ENCODE peak calls at places on chromosomes 6 and 20, in six cellular contexts. J, O, I, X, D and T are unnamed samples.

GRCh38 chr20:13009682-13010406 is 1.1 kb downstream of the SPTLC3 start:
- DNase-seq in J (peak; percentile 65), O (no peak), I (no peak), X (peak; percentile 30), D (no peak), T (no peak)

GRCh38 chr6:15453186-15453585 is 207.3 kb downstream of the JARID2 start:
- DNase-seq in J (no peak), O (no peak), I (no peak), X (no peak), D (no peak), T (no peak)

GRCh38 chr6:3749991-3750323 is 1.6 kb downstream of the PXDC1 start:
- DNase-seq in J (peak; percentile 91), O (peak; percentile 71), I (peak; percentile 30), X (peak; percentile 78), D (peak; percentile 63), T (peak; percentile 34)

GRCh38 chr20:63475209-63475608 is 2.8 kb upstream of the KCNQ2 start:
- DNase-seq in J (no peak), O (no peak), I (peak; percentile 64), X (no peak), D (no peak), T (no peak)

GRCh38 chr20:9360427-9360826 is 154.0 kb upstream of the LAMP5 start:
- DNase-seq in J (no peak), O (no peak), I (no peak), X (no peak), D (no peak), T (no peak)

GRCh38 chr20:41050361-41051019 is 21.9 kb downstream of the TOP1 start:
- DNase-seq in J (no peak), O (no peak), I (peak; percentile 65), X (no peak), D (no peak), T (no peak)

GRCh38 chr6:30884521-30885480 is 482 bp downstream of the DDR1 start:
- DNase-seq in J (peak; percentile 80), O (peak; percentile 43), I (peak; percentile 77), X (peak; percentile 52), D (no peak), T (peak; percentile 74)

GRCh38 chr6:119453242-119453641 is 103.7 kb upstream of the MAN1A1 start:
- DNase-seq in J (no peak), O (no peak), I (no peak), X (no peak), D (no peak), T (no peak)

GRCh38 chr6:31402324-31403282 is 792 bp upstream of the MICA start:
- DNase-seq in J (peak; percentile 76), O (peak; percentile 37), I (no peak), X (peak; percentile 28), D (no peak), T (peak; percentile 72)

GRCh38 chr20:41058007-41058673 is 29.5 kb downstream of the TOP1 start:
- DNase-seq in J (no peak), O (no peak), I (no peak), X (no peak), D (no peak), T (no peak)

GRCh38 chr6:35298625-35299140 is 1.1 kb downstream of the DEF6 start:
- DNase-seq in J (peak; percentile 34), O (no peak), I (no peak), X (no peak), D (no peak), T (peak; percentile 48)

GRCh38 chr6:5723905-5724691 is 282.6 kb downstream of the NRN1 start:
- DNase-seq in J (no peak), O (no peak), I (no peak), X (no peak), D (no peak), T (no peak)

GRCh38 chr6:144064402-144064830 is 31.0 kb downstream of the SF3B5 start:
- DNase-seq in J (peak; percentile 70), O (peak; percentile 34), I (peak; percentile 76), X (peak; percentile 45), D (peak; percentile 67), T (peak; percentile 74)

GRCh38 chr6:144063246-144063743 is 32.1 kb downstream of the SF3B5 start:
- DNase-seq in J (no peak), O (no peak), I (peak; percentile 21), X (peak; percentile 40), D (no peak), T (peak; percentile 51)

GRCh38 chr6:144064831-144065668 is 30.3 kb downstream of the SF3B5 start:
- DNase-seq in J (no peak), O (no peak), I (no peak), X (peak; percentile 74), D (no peak), T (peak; percentile 70)

GRCh38 chr6:144062757-144063156 is 32.6 kb downstream of the SF3B5 start:
- DNase-seq in J (no peak), O (no peak), I (no peak), X (no peak), D (no peak), T (no peak)

GRCh38 chr6:144063744-144064401 is 31.5 kb downstream of the SF3B5 start:
- DNase-seq in J (peak; percentile 82), O (peak; percentile 93), I (peak; percentile 94), X (peak; percentile 95), D (peak; percentile 96), T (peak; percentile 98)
- TF ChIP-seq POLR2A in J (peak; percentile 76), O (no peak), I (peak; percentile 90), X (peak; percentile 93), D (peak; percentile 90), T (peak; percentile 99)

GRCh38 chr6:93447874-93448273 is 28.5 kb upstream of the EPHA7 start:
- DNase-seq in J (no peak), O (no peak), I (no peak), X (no peak), D (no peak), T (no peak)
- TF ChIP-seq CTCF in J (peak; percentile 17), O (no peak), I (no peak), X (no peak), D (no peak), T (peak; percentile 34)

DNA sequence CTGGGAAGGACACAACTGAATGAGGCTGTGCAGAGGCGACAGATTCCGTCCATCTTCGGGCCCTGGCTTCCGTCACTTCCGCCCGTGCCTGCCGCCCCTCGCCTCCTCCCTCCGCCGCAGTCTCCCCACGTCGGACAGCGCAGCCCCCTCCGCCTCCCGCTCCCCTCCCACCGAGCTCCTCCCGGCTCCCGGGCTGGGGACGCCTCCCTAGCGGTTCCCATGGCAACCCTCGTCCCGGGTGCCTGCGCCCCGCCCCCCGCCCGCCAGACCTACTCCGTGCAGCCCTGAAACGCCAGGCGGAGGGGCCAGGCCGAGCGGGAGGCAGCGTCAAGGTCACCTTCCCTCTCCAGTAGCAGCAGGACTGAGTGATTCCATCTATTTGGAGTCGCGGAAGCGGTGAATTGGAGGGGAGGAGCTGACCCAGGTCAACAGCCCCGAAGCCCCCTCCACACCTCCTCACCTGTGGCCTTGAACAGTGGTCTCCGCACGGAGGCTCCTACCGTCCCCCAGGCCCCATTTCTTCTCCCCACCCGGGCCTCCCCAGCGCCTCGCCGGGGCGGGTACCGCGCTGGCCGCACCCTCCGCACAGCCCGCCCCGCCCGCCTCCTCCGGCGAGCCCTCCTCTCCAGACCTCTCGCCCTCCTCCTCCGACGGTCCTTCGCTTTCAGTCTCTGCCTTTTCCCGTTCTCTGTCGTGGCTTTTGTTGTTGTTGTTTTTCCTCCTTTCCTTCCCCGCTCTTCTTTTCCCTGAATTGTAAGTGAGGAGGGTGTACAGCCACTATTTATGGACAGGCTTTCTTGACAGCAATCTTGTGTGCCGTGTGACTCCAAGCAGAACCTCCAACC is 951 bp downstream of the NRSN2 start:
- DNase-seq in J (peak; percentile 98), O (peak; percentile 85), I (peak; percentile 98), X (peak; percentile 87), D (peak; percentile 84), T (peak; percentile 73)
- TF ChIP-seq POLR2A in J (peak; percentile 48), O (no peak), I (peak; percentile 85), X (peak; percentile 58), D (peak; percentile 9), T (peak; percentile 32)

GRCh38 chr6:39088331-39088730 is 26.7 kb downstream of the SAYSD1 start:
- DNase-seq in J (no peak), O (no peak), I (peak; percentile 43), X (peak; percentile 48), D (peak; percentile 32), T (no peak)
- TF ChIP-seq CTCF in J (peak; percentile 40), O (peak; percentile 23), I (peak; percentile 38), X (peak; percentile 45), D (peak; percentile 21), T (peak; percentile 33)

DNA sequence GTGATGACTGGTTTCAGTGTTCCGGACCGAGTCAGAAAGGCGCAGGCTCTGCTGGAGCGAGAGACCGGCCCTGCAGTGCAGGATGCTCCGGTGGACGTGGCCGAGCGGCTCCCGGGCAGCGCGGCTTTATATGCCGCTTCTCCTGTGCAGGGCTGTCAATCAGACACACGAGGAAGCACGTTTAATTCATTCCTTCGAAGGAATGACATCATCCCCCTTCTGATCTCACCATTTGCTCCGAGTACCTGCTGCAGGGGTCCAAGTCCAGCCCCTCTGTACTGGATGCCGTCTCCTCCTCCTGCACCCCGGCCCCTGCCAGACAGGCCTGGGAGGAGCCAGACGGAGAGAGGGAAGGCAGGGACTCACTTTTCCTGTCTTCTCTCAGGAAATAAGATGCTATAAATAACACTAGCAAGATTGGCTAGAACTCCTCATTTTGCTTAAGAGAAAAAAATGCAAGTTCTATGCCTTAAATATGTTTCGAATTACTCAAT is at the start of gene THBS2:
- DNase-seq in J (peak; percentile 92), O (no peak), I (no peak), X (no peak), D (no peak), T (no peak)
- TF ChIP-seq POLR2A in J (peak; percentile 47), O (no peak), I (no peak), X (peak; percentile 29), D (peak; percentile 52), T (no peak)

GRCh38 chr6:159601211-159601610 is 91.8 kb downstream of the SOD2 start:
- DNase-seq in J (no peak), O (no peak), I (no peak), X (no peak), D (no peak), T (no peak)
- TF ChIP-seq CTCF in J (no peak), O (no peak), I (no peak), X (no peak), D (no peak), T (no peak)

DNA sequence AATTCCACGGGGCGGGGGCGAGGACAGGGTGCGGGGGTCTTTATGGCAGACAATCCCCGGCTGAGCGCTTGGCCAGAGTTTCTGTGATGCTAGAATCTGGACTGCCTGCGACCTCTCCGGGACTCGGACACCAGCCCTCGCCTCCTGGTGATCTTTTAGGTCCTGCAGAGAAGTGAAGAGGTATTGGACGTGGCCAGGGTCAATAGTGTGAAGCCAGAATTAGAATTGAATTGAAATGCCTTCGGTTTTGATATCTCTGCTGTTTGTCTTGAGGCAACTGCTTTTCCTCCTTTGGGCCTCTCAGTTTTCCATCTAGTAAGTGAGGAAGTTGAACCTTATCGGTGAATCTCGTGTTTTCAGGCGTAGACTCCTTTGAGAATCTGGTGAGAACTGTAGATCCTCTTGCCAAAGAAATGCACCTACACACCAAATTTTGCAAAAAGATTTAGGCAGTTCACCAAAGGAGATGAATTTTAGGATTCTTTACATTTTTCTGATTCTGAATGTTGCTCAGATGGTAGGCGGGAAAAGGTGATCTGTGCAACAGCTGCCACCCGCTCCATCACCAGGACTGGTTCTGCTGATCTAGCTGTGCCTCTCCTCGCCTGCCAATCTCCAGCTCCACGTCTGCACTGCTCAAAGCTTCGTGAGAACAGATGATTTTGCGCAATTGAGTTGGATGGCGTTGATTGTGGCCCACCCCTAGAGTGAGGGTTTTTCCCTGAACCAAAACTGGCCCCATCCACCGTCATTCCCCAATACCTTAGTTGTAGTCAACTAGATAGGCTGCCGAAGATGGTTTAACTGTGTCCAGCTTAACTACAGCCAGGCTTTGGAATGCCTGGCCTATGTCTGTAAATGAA is 837 bp upstream of the OSER1 start:
- DNase-seq in J (peak; percentile 73), O (no peak), I (no peak), X (peak; percentile 60), D (peak; percentile 31), T (no peak)
- TF ChIP-seq POLR2A in J (no peak), O (no peak), I (no peak), X (no peak), D (no peak), T (no peak)